ENCODE peak calls at places on chromosomes 3 and 15, in six cellular contexts. I is NCI-H1092 treated with DMSO at 0.1 percent for 48 hours; H is activated T-cell treated with anti-CD3 and anti-CD28 coated beads, Interleukin-2, amount 50 U/mL, for 48 hours; O is astrocyte; J is AG10803; Y is ACHN. X is an unnamed sample.

GRCh38 chr15:65476942-65477341 is 40.5 kb downstream of the DPP8 start:
- DNase-seq in Y (no peak), I (no peak), J (peak; percentile 89), H (no peak), O (peak; percentile 59), X (peak; percentile 54)

GRCh38 chr15:60973637-60974415 is 255.3 kb downstream of the RORA start:
- DNase-seq in I (no peak), J (peak; percentile 57), O (peak; percentile 66), Y (no peak), H (no peak), X (peak; percentile 81)

GRCh38 chr15:80828796-80829195 is 49.6 kb downstream of the CEMIP start:
- DNase-seq in I (no peak), Y (no peak), O (no peak), J (no peak), H (no peak), X (no peak)

GRCh38 chr3:158247288-158247687 is 137.4 kb downstream of the RSRC1 start:
- DNase-seq in Y (no peak), I (no peak), J (no peak), O (no peak), H (no peak), X (no peak)

GRCh38 chr3:131370935-131371698 is 10.5 kb upstream of the NUDT16 start:
- DNase-seq in I (no peak), H (no peak), J (no peak), O (no peak), Y (no peak), X (no peak)

GRCh38 chr3:29297998-29298397 is 17.1 kb downstream of the RBMS3 start:
- DNase-seq in O (no peak), I (no peak), Y (no peak), H (no peak), J (no peak), X (no peak)

GRCh38 chr3:133472242-133472641 is 72.4 kb downstream of the BFSP2 start:
- DNase-seq in Y (no peak), J (peak; percentile 37), O (no peak), I (no peak), H (no peak), X (no peak)

GRCh38 chr15:65400760-65401606 is 21.8 kb downstream of the IGDCC4 start:
- DNase-seq in I (peak; percentile 77), O (peak; percentile 49), H (peak; percentile 73), J (peak; percentile 55), Y (peak; percentile 73), X (peak; percentile 61)

GRCh38 chr3:195697582-195698324 is 23.0 kb upstream of the MUC20 start:
- DNase-seq in O (peak; percentile 89), I (no peak), H (no peak), Y (peak; percentile 40), J (peak; percentile 93), X (peak; percentile 92)

GRCh38 chr15:101031203-101031602 is 112.0 kb downstream of the LRRK1 start:
- DNase-seq in I (no peak), Y (no peak), J (no peak), O (peak; percentile 31), H (peak; percentile 0), X (peak; percentile 58)

GRCh38 chr15:98719169-98719515 is 70.8 kb downstream of the IGF1R start:
- DNase-seq in O (peak; percentile 37), I (no peak), J (peak; percentile 40), Y (no peak), H (no peak), X (no peak)

GRCh38 chr3:14268897-14269296 is 90.3 kb downstream of the LSM3 start:
- DNase-seq in Y (no peak), O (no peak), I (no peak), J (no peak), H (no peak), X (no peak)

GRCh38 chr3:133663569-133664313 is 2.0 kb upstream of the TOPBP1 start:
- DNase-seq in J (peak; percentile 48), H (peak; percentile 41), Y (peak; percentile 64), I (peak; percentile 83), O (peak; percentile 27), X (peak; percentile 74)

GRCh38 chr15:90291679-90292356 is 26.3 kb downstream of the NGRN start:
- DNase-seq in J (no peak), Y (peak; percentile 49), O (no peak), H (peak; percentile 43), I (peak; percentile 2), X (peak; percentile 44)